ENCODE peak calls at places on chromosomes 2 and 18, in eight cellular contexts. K, U, G, H, Y, R, C and N are unnamed samples.
A peak's percentile ranks its signal among the peaks of the same experiment; 100 is the strongest.

GRCh38 chr2:110157153-110157793 is 41.7 kb upstream of the MALL start:
- DNase-seq in K (no peak), U (peak; percentile 21), G (peak; percentile 42), H (no peak), Y (no peak), R (peak; percentile 19), C (peak; percentile 48), N (no peak)

GRCh38 chr2:74587664-74588277 is 33.3 kb downstream of the DOK1 start:
- DNase-seq in K (peak; percentile 69), U (peak; percentile 41), G (peak; percentile 82), H (peak; percentile 66), Y (peak; percentile 72), R (peak; percentile 78), C (peak; percentile 76), N (peak; percentile 66)

GRCh38 chr2:2582998-2583545 is 252.0 kb upstream of the MYT1L start:
- DNase-seq in K (peak; percentile 18), U (no peak), G (no peak), H (no peak), Y (no peak), R (no peak), C (no peak), N (peak; percentile 50)

GRCh38 chr2:216486708-216487107 is 11.9 kb upstream of the RPL37A start:
- DNase-seq in K (no peak), U (no peak), G (no peak), H (peak; percentile 32), Y (no peak), R (no peak), C (no peak), N (no peak)

GRCh38 chr2:223873672-223874071 is 36.3 kb upstream of the AP1S3 start:
- DNase-seq in K (no peak), U (no peak), G (no peak), H (no peak), Y (no peak), R (no peak), C (no peak), N (no peak)

GRCh38 chr2:29524652-29525051 is 396.7 kb downstream of the ALK start:
- DNase-seq in K (no peak), U (no peak), G (no peak), H (no peak), Y (no peak), R (no peak), C (no peak), N (no peak)

GRCh38 chr2:219451626-219452360 is 17.1 kb downstream of the SPEG start:
- DNase-seq in K (no peak), U (no peak), G (no peak), H (no peak), Y (peak; percentile 58), R (no peak), C (no peak), N (peak; percentile 71)

GRCh38 chr2:210445116-210445707 is 31.3 kb downstream of the LANCL1 start:
- DNase-seq in K (no peak), U (peak; percentile 14), G (peak; percentile 8), H (no peak), Y (no peak), R (no peak), C (peak; percentile 36), N (no peak)

GRCh38 chr2:232901711-232902578 is 31.9 kb downstream of the SNORC start:
- DNase-seq in K (peak; percentile 29), U (no peak), G (peak; percentile 93), H (no peak), Y (no peak), R (no peak), C (peak; percentile 48), N (peak; percentile 61)

GRCh38 chr2:60614319-60614718 is 60.9 kb upstream of the BCL11A start:
- DNase-seq in K (no peak), U (no peak), G (no peak), H (no peak), Y (no peak), R (no peak), C (no peak), N (no peak)

GRCh38 chr2:148582679-148583511 is 61.7 kb upstream of the EPC2 start:
- DNase-seq in K (no peak), U (no peak), G (no peak), H (no peak), Y (no peak), R (no peak), C (no peak), N (no peak)

GRCh38 chr18:64330976-64331375 is 182.1 kb upstream of the LINC00305 start:
- DNase-seq in K (no peak), U (no peak), G (no peak), H (no peak), Y (no peak), R (no peak), C (no peak), N (no peak)

GRCh38 chr2:181857471-181857870 is 34.1 kb upstream of the ITPRID2 start:
- DNase-seq in K (no peak), U (no peak), G (no peak), H (no peak), Y (no peak), R (no peak), C (no peak), N (no peak)

GRCh38 chr18:22348521-22349316 is 69.0 kb downstream of the CTAGE1 start:
- DNase-seq in K (peak; percentile 60), U (no peak), G (no peak), H (peak; percentile 54), Y (peak; percentile 80), R (no peak), C (no peak), N (no peak)

GRCh38 chr2:235754381-235755207 is 260.8 kb downstream of the AGAP1 start:
- DNase-seq in K (no peak), U (no peak), G (no peak), H (no peak), Y (no peak), R (no peak), C (no peak), N (no peak)

DNA sequence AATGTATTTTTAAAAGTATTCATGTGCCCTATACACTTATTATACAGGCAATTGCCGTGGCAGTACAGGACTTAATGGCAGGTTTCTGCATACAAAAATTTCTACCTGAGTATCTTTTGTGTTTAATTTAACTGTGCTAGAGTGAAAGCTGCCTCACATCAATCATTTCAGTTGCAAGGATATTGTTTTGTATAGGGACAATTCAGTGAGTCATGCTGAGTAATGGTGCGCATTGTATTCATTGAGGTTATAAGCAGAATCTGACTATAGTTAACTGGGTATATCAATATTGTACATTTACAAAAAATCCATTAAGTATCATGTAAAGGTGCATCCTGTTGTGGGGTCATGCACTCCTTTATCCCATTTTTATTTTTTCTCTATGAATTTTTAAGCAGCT is 121.5 kb downstream of the GCA start:
- DNase-seq in K (no peak), U (no peak), G (no peak), H (no peak), Y (no peak), R (no peak), C (no peak), N (no peak)
- TF ChIP-seq EP300 in K (no peak), U (no peak), G (no peak), H (no peak), Y (no peak), R (no peak), C (no peak), N (no peak)

DNA sequence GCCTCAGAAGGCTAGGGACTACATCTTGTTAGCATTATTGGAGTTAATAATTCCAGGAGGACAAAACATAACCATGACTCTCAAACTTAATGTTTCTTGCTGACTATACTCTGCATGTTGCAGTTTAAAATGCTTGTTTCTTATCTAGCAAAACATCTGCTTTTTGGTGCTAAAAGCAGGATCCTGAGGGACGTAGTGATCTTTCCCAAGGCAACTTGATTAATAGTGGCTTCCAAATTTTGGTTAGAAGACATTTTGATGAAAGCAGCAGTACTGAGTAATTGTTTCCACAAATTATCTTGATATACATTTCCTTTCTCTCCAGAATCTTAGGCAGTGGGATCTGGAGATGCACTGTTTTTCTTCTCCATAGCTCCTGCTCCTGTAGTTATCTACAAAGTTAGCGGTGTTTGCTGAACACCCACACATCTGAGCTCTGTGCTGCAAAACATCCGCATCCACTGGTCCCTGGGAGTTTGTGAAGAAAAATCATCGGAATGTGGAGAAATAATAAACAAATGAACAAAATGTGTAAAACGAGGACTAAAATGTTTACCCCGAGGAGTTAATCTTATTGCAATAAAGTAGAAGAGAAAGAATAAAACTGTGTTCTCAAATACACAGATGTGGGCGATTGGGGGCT is 327.0 kb upstream of the PKDCC start:
- DNase-seq in K (no peak), U (no peak), G (no peak), H (no peak), Y (no peak), R (no peak), C (no peak), N (no peak)
- TF ChIP-seq EP300 in K (no peak), U (no peak), G (no peak), H (no peak), Y (no peak), R (no peak), C (no peak), N (no peak)

DNA sequence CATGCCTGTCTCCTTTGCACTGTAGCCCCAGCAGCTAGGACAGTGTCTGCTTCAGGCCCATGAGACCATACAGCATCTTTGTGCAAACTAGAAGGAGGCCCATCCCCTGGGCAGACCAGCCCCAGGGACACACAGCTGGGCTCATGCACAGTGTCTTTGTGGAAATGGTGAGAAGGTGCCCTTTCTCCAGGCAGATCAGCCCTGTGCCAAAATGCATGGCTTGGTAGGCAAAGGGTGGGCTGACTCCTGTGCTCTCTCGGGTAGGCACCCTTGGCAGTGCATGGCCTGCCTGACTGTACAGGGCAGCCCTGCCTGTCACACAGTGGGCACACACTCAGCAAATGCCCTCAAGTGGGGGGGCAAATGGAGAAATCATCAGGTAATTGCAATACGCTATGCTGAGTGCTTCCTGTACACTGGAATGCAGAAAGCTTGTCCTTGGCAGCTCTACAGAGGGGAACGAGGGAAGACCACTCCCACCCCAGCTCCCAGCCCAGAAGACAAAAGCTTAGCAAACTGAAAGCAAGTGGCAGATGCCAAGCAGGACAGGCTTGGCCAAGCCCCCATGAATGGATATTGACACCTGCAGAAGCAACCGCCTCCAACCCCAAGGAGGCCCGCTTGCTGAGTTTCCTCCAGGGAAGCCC is 21.6 kb downstream of the TNS1 start:
- DNase-seq in K (no peak), U (no peak), G (no peak), H (peak; percentile 57), Y (no peak), R (no peak), C (no peak), N (peak; percentile 68)
- TF ChIP-seq EP300 in K (no peak), U (no peak), G (no peak), H (peak; percentile 5), Y (no peak), R (no peak), C (no peak), N (no peak)

GRCh38 chr18:55302337-55302833 is 285.6 kb downstream of the TCF4 start:
- DNase-seq in K (no peak), U (no peak), G (no peak), H (no peak), Y (no peak), R (no peak), C (peak; percentile 26), N (no peak)

GRCh38 chr18:55300469-55301195 is 287.4 kb downstream of the TCF4 start:
- DNase-seq in K (no peak), U (peak; percentile 22), G (no peak), H (no peak), Y (no peak), R (no peak), C (peak; percentile 65), N (no peak)

GRCh38 chr18:55301836-55302235 is 286.2 kb downstream of the TCF4 start:
- DNase-seq in K (no peak), U (no peak), G (no peak), H (no peak), Y (no peak), R (no peak), C (no peak), N (no peak)

GRCh38 chr18:55296761-55297160 is 291.2 kb downstream of the TCF4 start:
- DNase-seq in K (no peak), U (no peak), G (no peak), H (no peak), Y (no peak), R (no peak), C (no peak), N (no peak)

GRCh38 chr18:55301196-55301540 is 286.8 kb downstream of the TCF4 start:
- DNase-seq in K (no peak), U (no peak), G (no peak), H (no peak), Y (no peak), R (no peak), C (no peak), N (no peak)
- TF ChIP-seq EP300 in K (no peak), U (no peak), G (no peak), H (no peak), Y (no peak), R (no peak), C (no peak), N (no peak)